ENCODE peak calls at places on chromosomes 7 and 10, in ten cellular contexts. M is endodermal cell, F is adipocyte, O is heart left ventricle, G is right atrium auricular region, U is stomach, K is HAP-1, S is lower lobe of right lung, P is small intestine, Q is GM23338. E is an unnamed sample. For H3K36me3, the result is how much of the 10 kb centered on the place peaks cover.

GRCh38 chr7:117085769-117086463 is 132.6 kb downstream of the ST7 start:
- DNase-seq in M (no peak), F (no peak), O (no peak), G (no peak), U (no peak), K (no peak), S (no peak), P (no peak), Q (no peak), E (no peak)

GRCh38 chr10:129958686-129959543 is 5.2 kb downstream of the EBF3 start:
- DNase-seq in M (peak), F (no peak), O (no peak), G (no peak), U (peak), K (peak), S (no peak), P (no peak), Q (peak), E (no peak)

GRCh38 chr10:62171791-62172190 is 96.9 kb downstream of the RTKN2 start:
- DNase-seq in M (no peak), F (no peak), O (no peak), G (no peak), U (no peak), K (no peak), S (no peak), P (no peak), Q (no peak), E (no peak)

GRCh38 chr7:110502893-110503465 is 587.9 kb upstream of the LRRN3 start:
- DNase-seq in M (no peak), F (peak), O (no peak), G (no peak), U (no peak), K (no peak), S (no peak), P (no peak), Q (no peak), E (no peak)

GRCh38 chr10:30059209-30060107 is at the start of gene JCAD:
- DNase-seq in M (peak), F (peak), O (peak), G (peak), U (peak), K (peak), S (peak), P (peak), Q (peak), E (peak)

GRCh38 chr7:77753173-77753572 is 45.1 kb downstream of the TMEM60 start:
- DNase-seq in M (no peak), F (no peak), O (no peak), G (no peak), U (no peak), K (no peak), S (no peak), P (no peak), Q (no peak), E (no peak)

GRCh38 chr7:99396914-99397631 is 11.3 kb downstream of the PDAP1 start:
- DNase-seq in M (no peak), F (no peak), O (no peak), G (no peak), U (no peak), K (no peak), S (no peak), P (no peak), Q (no peak), E (no peak)

GRCh38 chr10:5447611-5448071 is 35.3 kb downstream of the NET1 start:
- DNase-seq in M (no peak), F (peak), O (no peak), G (no peak), U (no peak), K (no peak), S (no peak), P (peak), Q (no peak), E (no peak)

GRCh38 chr7:42606217-42606905 is 305.5 kb downstream of the C7orf25 start:
- DNase-seq in M (no peak), F (peak), O (no peak), G (no peak), U (no peak), K (no peak), S (no peak), P (no peak), Q (no peak), E (no peak)

GRCh38 chr7:18425227-18425626 is 70.3 kb upstream of the HDAC9 start:
- DNase-seq in M (no peak), F (no peak), O (no peak), G (no peak), U (no peak), K (no peak), S (no peak), P (no peak), Q (no peak), E (no peak)

GRCh38 chr7:774161-775109 is 47.4 kb upstream of the PRKAR1B start:
- DNase-seq in M (peak), F (peak), O (peak), G (no peak), U (peak), K (no peak), S (no peak), P (peak), Q (peak), E (peak)

GRCh38 chr10:58475322-58476277 is 37.1 kb upstream of the BICC1 start:
- DNase-seq in M (no peak), F (peak), O (no peak), G (no peak), U (no peak), K (no peak), S (no peak), P (peak), Q (no peak), E (no peak)

GRCh38 chr7:33973235-33974015 is 68.1 kb downstream of the BMPER start:
- DNase-seq in M (no peak), F (no peak), O (no peak), G (no peak), U (no peak), K (no peak), S (no peak), P (no peak), Q (no peak), E (no peak)

GRCh38 chr10:127195571-127196226 is 692 bp downstream of the INSYN2A start:
- DNase-seq in M (peak), F (no peak), O (peak), G (no peak), U (no peak), K (no peak), S (no peak), P (no peak), Q (peak), E (no peak)

GRCh38 chr7:128168667-128169210 is 72.3 kb upstream of the LEP start:
- DNase-seq in M (peak), F (peak), O (no peak), G (no peak), U (no peak), K (no peak), S (no peak), P (no peak), Q (peak), E (peak)

GRCh38 chr7:79176859-79177477 is 276.5 kb downstream of the MAGI2 start:
- DNase-seq in M (no peak), F (peak), O (no peak), G (no peak), U (no peak), K (peak), S (no peak), P (peak), Q (peak), E (peak)

GRCh38 chr7:79199961-79200360 is 253.5 kb downstream of the MAGI2 start:
- DNase-seq in M (no peak), F (peak), O (no peak), G (no peak), U (no peak), K (no peak), S (no peak), P (no peak), Q (no peak), E (no peak)

GRCh38 chr7:30869794-30870491 is 41.7 kb upstream of the AQP1 start:
- DNase-seq in M (no peak), F (peak), O (peak), G (no peak), U (no peak), K (no peak), S (no peak), P (no peak), Q (no peak), E (no peak)

GRCh38 chr10:4383683-4384082 is 442.3 kb upstream of the AKR1E2 start:
- DNase-seq in M (no peak), F (peak), O (no peak), G (no peak), U (no peak), K (no peak), S (no peak), P (no peak), Q (no peak), E (no peak)

GRCh38 chr7:142746268-142746667 is 3.0 kb upstream of the PRSS1 start:
- DNase-seq in M (no peak), F (no peak), O (no peak), G (no peak), U (no peak), K (no peak), S (no peak), P (no peak), Q (no peak), E (no peak)

GRCh38 chr7:72325561-72325960 is 86.6 kb downstream of the CALN1 start:
- DNase-seq in M (no peak), F (no peak), O (no peak), G (no peak), U (no peak), K (no peak), S (no peak), P (no peak), Q (no peak), E (no peak)

GRCh38 chr10:86344714-86345161 is 21.9 kb downstream of the GRID1 start:
- DNase-seq in M (no peak), F (no peak), O (no peak), G (no peak), U (no peak), K (no peak), S (peak), P (peak), Q (no peak), E (no peak)

GRCh38 chr7:5692845-5693278 is 88.6 kb downstream of the RNF216 start:
- DNase-seq in M (no peak), F (peak), O (no peak), G (no peak), U (no peak), K (no peak), S (no peak), P (no peak), Q (no peak), E (no peak)

GRCh38 chr7:90825779-90826178 is 229.7 kb downstream of the CDK14 start:
- DNase-seq in M (no peak), F (peak), O (no peak), G (no peak), U (no peak), K (no peak), S (no peak), P (no peak), Q (no peak), E (no peak)

GRCh38 chr7:102129636-102130370 is 156.9 kb upstream of the SH2B2 start:
- DNase-seq in M (no peak), F (no peak), O (no peak), G (no peak), U (no peak), K (no peak), S (no peak), P (no peak), Q (no peak), E (no peak)

GRCh38 chr10:61554925-61555324 is 101.7 kb upstream of the TMEM26 start:
- DNase-seq in M (no peak), F (peak), O (no peak), G (no peak), U (no peak), K (no peak), S (no peak), P (no peak), Q (no peak), E (peak)

GRCh38 chr10:49139000-49139865 is 5.4 kb upstream of the FAM170B start:
- DNase-seq in M (no peak), F (peak), O (no peak), G (no peak), U (no peak), K (no peak), S (no peak), P (no peak), Q (no peak), E (no peak)

GRCh38 chr7:140625908-140626868 is 14.4 kb downstream of the DENND2A start:
- DNase-seq in M (peak), F (peak), O (peak), G (peak), U (peak), K (peak), S (peak), P (no peak), Q (peak), E (peak)

GRCh38 chr10:47277352-47278151 is 22.4 kb upstream of the GDF10 start:
- DNase-seq in M (peak), F (no peak), O (no peak), G (no peak), U (no peak), K (no peak), S (no peak), P (peak), Q (peak), E (peak)

GRCh38 chr10:114974625-114975421 is 36.8 kb downstream of the TRUB1 start:
- DNase-seq in M (no peak), F (no peak), O (no peak), G (no peak), U (no peak), K (no peak), S (no peak), P (no peak), Q (no peak), E (no peak)

GRCh38 chr10:114881916-114882315 is 56.1 kb upstream of the TRUB1 start:
- DNase-seq in M (peak), F (no peak), O (no peak), G (no peak), U (no peak), K (no peak), S (no peak), P (no peak), Q (no peak), E (no peak)

GRCh38 chr7:16933296-16934248 is 51.8 kb upstream of the AGR3 start:
- DNase-seq in M (no peak), F (no peak), O (no peak), G (no peak), U (no peak), K (no peak), S (peak), P (no peak), Q (no peak), E (no peak)

GRCh38 chr7:101216860-101217387 is 457 bp downstream of the PLOD3 start:
- DNase-seq in M (no peak), F (no peak), O (no peak), G (no peak), U (no peak), K (no peak), S (no peak), P (peak), Q (peak), E (no peak)

GRCh38 chr7:22442187-22442886 is 57.7 kb downstream of the STEAP1B start:
- DNase-seq in M (peak), F (no peak), O (no peak), G (no peak), U (no peak), K (no peak), S (peak), P (no peak), Q (peak), E (no peak)

GRCh38 chr7:117217636-117218035 is 105.2 kb downstream of the WNT2 start:
- DNase-seq in M (no peak), F (peak), O (no peak), G (no peak), U (no peak), K (no peak), S (no peak), P (no peak), Q (no peak), E (no peak)

GRCh38 chr10:95963202-95963991 is 55.6 kb downstream of the CC2D2B start:
- DNase-seq in M (no peak), F (no peak), O (no peak), G (no peak), U (no peak), K (no peak), S (no peak), P (no peak), Q (no peak), E (no peak)

GRCh38 chr7:8056431-8056830 is 87.8 kb downstream of the GLCCI1 start:
- DNase-seq in M (no peak), F (peak), O (no peak), G (no peak), U (no peak), K (no peak), S (no peak), P (no peak), Q (no peak), E (no peak)

GRCh38 chr7:2680792-2681490 is 7.1 kb upstream of the AMZ1 start:
- DNase-seq in M (peak), F (peak), O (peak), G (peak), U (peak), K (peak), S (peak), P (peak), Q (peak), E (peak)

GRCh38 chr10:124064676-124065075 is 28.7 kb downstream of the CHST15 start:
- DNase-seq in M (no peak), F (no peak), O (no peak), G (no peak), U (no peak), K (no peak), S (no peak), P (peak), Q (no peak), E (no peak)

GRCh38 chr10:124063736-124064135 is 29.7 kb downstream of the CHST15 start:
- DNase-seq in M (no peak), F (peak), O (no peak), G (no peak), U (no peak), K (no peak), S (no peak), P (peak), Q (no peak), E (peak)

GRCh38 chr10:124065382-124066155 is 27.8 kb downstream of the CHST15 start:
- DNase-seq in M (no peak), F (no peak), O (no peak), G (no peak), U (no peak), K (no peak), S (no peak), P (no peak), Q (peak), E (no peak)

GRCh38 chr10:124062390-124062789 is 31.0 kb downstream of the CHST15 start:
- DNase-seq in M (no peak), F (no peak), O (no peak), G (no peak), U (no peak), K (no peak), S (no peak), P (no peak), Q (no peak), E (no peak)

DNA sequence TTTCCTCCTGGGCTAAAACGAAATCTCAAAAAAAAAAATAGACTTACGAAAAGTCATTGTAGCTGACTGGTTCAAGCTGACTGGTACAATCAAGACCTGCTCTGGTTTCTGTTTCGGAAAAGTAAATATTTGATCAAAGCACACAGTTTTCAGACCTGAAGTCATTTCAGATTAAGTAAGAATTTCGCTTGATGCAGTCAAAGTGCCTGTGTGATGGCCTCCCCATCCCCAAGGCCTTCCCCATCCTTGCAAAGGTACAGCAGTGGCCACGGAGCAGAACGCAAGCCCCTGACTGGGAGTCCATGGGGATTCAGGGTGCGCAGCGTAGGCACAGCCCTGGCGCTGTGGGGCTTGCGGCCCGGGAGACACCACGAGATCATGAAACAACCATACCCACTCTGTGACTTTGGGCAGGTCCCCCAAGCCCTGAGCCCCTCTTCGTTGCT is 29.2 kb downstream of the CHST15 start:
- DNase-seq in M (no peak), F (no peak), O (no peak), G (no peak), U (no peak), K (no peak), S (no peak), P (no peak), Q (no peak), E (no peak)
- H3K36me3 ChIP-seq in M (under half), F (under half), O (under half), G (under half), U (under half), K (under half), S (under half), P (under half), Q (under half), E (under half)

DNA sequence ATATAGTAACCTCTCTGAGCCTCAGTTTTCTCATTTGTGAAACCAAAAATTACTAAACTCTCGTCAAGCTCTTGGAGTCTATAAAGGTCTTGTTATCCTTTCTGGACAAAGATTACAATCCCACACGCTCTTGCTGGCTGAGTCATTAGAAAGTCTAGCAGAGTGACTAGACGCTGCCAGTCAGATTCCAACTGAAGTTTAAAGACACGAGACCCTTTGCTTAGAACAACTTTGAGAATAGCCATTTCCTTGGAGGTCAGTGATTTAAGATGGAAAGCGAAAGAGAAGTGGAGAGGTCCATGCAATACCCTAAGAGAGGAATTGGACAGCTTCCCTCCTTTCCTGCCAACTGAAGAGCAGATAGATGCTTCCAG is 119.5 kb downstream of the APBB1IP start:
- DNase-seq in M (no peak), F (no peak), O (no peak), G (no peak), U (no peak), K (no peak), S (no peak), P (peak), Q (no peak), E (no peak)
- H3K36me3 ChIP-seq in M (under half), F (half or more), O (under half), G (under half), U (under half), K (under half), S (under half), P (under half), Q (under half), E (under half)

GRCh38 chr10:50528206-50528605 is 95.5 kb downstream of the SGMS1 start:
- DNase-seq in M (no peak), F (no peak), O (no peak), G (no peak), U (no peak), K (no peak), S (no peak), P (no peak), Q (no peak), E (no peak)

GRCh38 chr10:50527438-50528043 is 96.2 kb downstream of the SGMS1 start:
- DNase-seq in M (no peak), F (no peak), O (no peak), G (no peak), U (no peak), K (no peak), S (no peak), P (no peak), Q (no peak), E (no peak)

GRCh38 chr10:50536617-50537252 is 87.0 kb downstream of the SGMS1 start:
- DNase-seq in M (no peak), F (no peak), O (no peak), G (no peak), U (no peak), K (no peak), S (no peak), P (no peak), Q (no peak), E (no peak)

GRCh38 chr10:50529660-50530059 is 94.1 kb downstream of the SGMS1 start:
- DNase-seq in M (no peak), F (no peak), O (no peak), G (no peak), U (no peak), K (no peak), S (no peak), P (no peak), Q (no peak), E (no peak)

GRCh38 chr10:50531388-50532077 is 92.2 kb downstream of the SGMS1 start:
- DNase-seq in M (no peak), F (no peak), O (no peak), G (no peak), U (no peak), K (no peak), S (no peak), P (no peak), Q (no peak), E (no peak)
- H3K36me3 ChIP-seq in M (under half), F (under half), O (under half), G (under half), U (under half), K (under half), S (under half), P (under half), Q (under half), E (under half)

GRCh38 chr10:74202356-74202755 is 51.3 kb downstream of the ADK start:
- DNase-seq in M (no peak), F (no peak), O (no peak), G (no peak), U (no peak), K (peak), S (no peak), P (no peak), Q (no peak), E (no peak)

GRCh38 chr10:74207681-74208080 is 56.7 kb downstream of the ADK start:
- DNase-seq in M (no peak), F (no peak), O (no peak), G (no peak), U (no peak), K (no peak), S (no peak), P (no peak), Q (no peak), E (no peak)

GRCh38 chr10:74208081-74208480 is 57.1 kb downstream of the ADK start:
- DNase-seq in M (peak), F (no peak), O (no peak), G (no peak), U (peak), K (no peak), S (no peak), P (peak), Q (peak), E (no peak)

GRCh38 chr10:74208997-74209396 is 58.0 kb downstream of the ADK start:
- DNase-seq in M (no peak), F (no peak), O (no peak), G (no peak), U (no peak), K (no peak), S (no peak), P (no peak), Q (no peak), E (no peak)

DNA sequence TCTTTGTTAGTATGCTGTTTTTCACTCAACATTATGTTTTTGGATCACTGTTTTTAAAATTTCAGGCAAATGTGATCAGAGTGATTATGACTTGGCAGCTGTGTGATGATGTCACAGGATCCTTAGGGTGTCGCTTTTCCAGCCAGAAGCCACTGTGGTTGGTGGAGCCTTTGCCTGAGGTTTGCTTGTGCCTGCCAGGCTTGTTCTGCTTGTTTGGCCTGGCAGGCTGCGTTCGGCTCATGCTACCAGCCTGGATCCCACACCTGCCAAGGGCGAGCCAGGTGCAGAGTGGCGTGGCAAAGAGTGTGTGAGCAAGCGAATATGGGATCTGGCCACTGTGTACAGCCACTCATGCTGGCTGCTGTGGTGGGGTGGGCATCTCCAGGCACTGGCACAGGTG is 55.7 kb downstream of the ADK start:
- DNase-seq in M (no peak), F (no peak), O (no peak), G (no peak), U (peak), K (no peak), S (no peak), P (peak), Q (no peak), E (no peak)
- H3K36me3 ChIP-seq in M (under half), F (under half), O (under half), G (under half), U (under half), K (under half), S (under half), P (under half), Q (under half), E (under half)